ENCODE peak calls at places on chromosome 9, in four cellular contexts. U is suprapubic skin, V is heart left ventricle, W is tibial nerve. C is an unnamed sample.
A peak's percentile ranks its signal among the peaks of the same experiment; 100 is the strongest.

GRCh38 chr9:36637491-36638270 is 65.0 kb downstream of the MELK start:
- DNase-seq in U (no peak), V (no peak), W (no peak), C (no peak)

GRCh38 chr9:114163517-114163924 is 8.2 kb downstream of the COL27A1 start:
- DNase-seq in U (no peak), V (no peak), W (no peak), C (no peak)

GRCh38 chr9:127388037-127388855 is 8.7 kb upstream of the SLC2A8 start:
- DNase-seq in U (no peak), V (no peak), W (peak; percentile 39), C (no peak)

GRCh38 chr9:82531795-82532194 is 531.1 kb downstream of the RASEF start:
- DNase-seq in U (no peak), V (no peak), W (no peak), C (no peak)

GRCh38 chr9:20844916-20845315 is 160.9 kb downstream of the FOCAD start:
- DNase-seq in U (no peak), V (no peak), W (no peak), C (no peak)

GRCh38 chr9:91245432-91246313 is 116.0 kb downstream of the AUH start:
- DNase-seq in U (no peak), V (no peak), W (no peak), C (no peak)

GRCh38 chr9:131627326-131627845 is 82.1 kb downstream of the PRRT1B start:
- DNase-seq in U (no peak), V (no peak), W (no peak), C (no peak)

GRCh38 chr9:84697042-84697441 is 27.5 kb downstream of the NTRK2 start:
- DNase-seq in U (no peak), V (no peak), W (no peak), C (no peak)

GRCh38 chr9:12862596-12862995 is 87.8 kb downstream of the LURAP1L start:
- DNase-seq in U (no peak), V (no peak), W (no peak), C (no peak)

GRCh38 chr9:131656356-131657030 is 83.4 kb downstream of the RAPGEF1 start:
- DNase-seq in U (no peak), V (peak; percentile 79), W (peak; percentile 30), C (no peak)

GRCh38 chr9:79408200-79408599 is 163.6 kb upstream of the TLE4 start:
- DNase-seq in U (no peak), V (no peak), W (no peak), C (no peak)

GRCh38 chr9:107971241-107971640 is 481.7 kb upstream of the KLF4 start:
- DNase-seq in U (no peak), V (no peak), W (no peak), C (no peak)

GRCh38 chr9:131654857-131655577 is 84.9 kb downstream of the RAPGEF1 start:
- DNase-seq in U (no peak), V (no peak), W (no peak), C (no peak)

GRCh38 chr9:18543406-18543965 is 69.5 kb downstream of the ADAMTSL1 start:
- DNase-seq in U (no peak), V (no peak), W (no peak), C (no peak)

GRCh38 chr9:90830051-90830450 is 28.4 kb downstream of the SYK start:
- DNase-seq in U (no peak), V (no peak), W (no peak), C (no peak)

GRCh38 chr9:122368642-122369041 is 2.2 kb upstream of the PTGS1 start:
- DNase-seq in U (no peak), V (no peak), W (no peak), C (peak; percentile 36)

GRCh38 chr9:86099695-86100364 is 472 bp upstream of the GOLM1 start:
- DNase-seq in U (no peak), V (peak; percentile 28), W (no peak), C (no peak)

GRCh38 chr9:2138646-2139045 is 123.5 kb downstream of the SMARCA2 start:
- DNase-seq in U (no peak), V (no peak), W (no peak), C (no peak)

GRCh38 chr9:35903049-35903448 is 3.0 kb upstream of the HRCT1 start:
- DNase-seq in U (no peak), V (peak; percentile 44), W (no peak), C (no peak)

GRCh38 chr9:19720374-19720773 is 68.5 kb downstream of the SLC24A2 start:
- DNase-seq in U (no peak), V (no peak), W (no peak), C (no peak)

GRCh38 chr9:26292943-26293342 is 599.7 kb downstream of the CAAP1 start:
- DNase-seq in U (no peak), V (no peak), W (no peak), C (no peak)

GRCh38 chr9:110278080-110278707 is 21.9 kb upstream of the TXN start:
- DNase-seq in U (no peak), V (no peak), W (no peak), C (no peak)

GRCh38 chr9:91948061-91948422 is 2.0 kb downstream of the ROR2 start:
- DNase-seq in U (no peak), V (no peak), W (no peak), C (no peak)

GRCh38 chr9:95764920-95765319 is 110.6 kb upstream of the ERCC6L2 start:
- DNase-seq in U (no peak), V (no peak), W (no peak), C (no peak)

GRCh38 chr9:8287501-8287900 is 487.9 kb upstream of the DMAC1 start:
- DNase-seq in U (no peak), V (no peak), W (no peak), C (no peak)

GRCh38 chr9:109908459-109909390 is 128.7 kb downstream of the PALM2AKAP2 start:
- DNase-seq in U (no peak), V (no peak), W (no peak), C (no peak)

GRCh38 chr9:130849356-130849755 is 14.3 kb downstream of the ABL1 start:
- DNase-seq in U (no peak), V (no peak), W (no peak), C (no peak)

GRCh38 chr9:116383133-116383532 is 229.5 kb downstream of the PAPPA start:
- DNase-seq in U (no peak), V (no peak), W (no peak), C (no peak)

GRCh38 chr9:91817493-91818225 is 132.4 kb downstream of the ROR2 start:
- DNase-seq in U (no peak), V (no peak), W (no peak), C (no peak)

GRCh38 chr9:127980056-127980705 is 608 bp downstream of the EEIG1 start:
- DNase-seq in U (no peak), V (no peak), W (no peak), C (no peak)

GRCh38 chr9:98253563-98253962 is 1.9 kb downstream of the TBC1D2 start:
- DNase-seq in U (no peak), V (no peak), W (no peak), C (no peak)

GRCh38 chr9:113967380-113967779 is 91.3 kb downstream of the ZNF618 start:
- DNase-seq in U (no peak), V (no peak), W (no peak), C (no peak)

GRCh38 chr9:2261421-2262103 is 246.4 kb downstream of the SMARCA2 start:
- DNase-seq in U (no peak), V (no peak), W (no peak), C (no peak)

GRCh38 chr9:99221266-99221622 is 498 bp downstream of the ALG2 start:
- DNase-seq in U (no peak), V (no peak), W (no peak), C (no peak)

GRCh38 chr9:88802533-88802932 is 188.7 kb upstream of the S1PR3 start:
- DNase-seq in U (no peak), V (no peak), W (no peak), C (no peak)

GRCh38 chr9:96777539-96777864 is 385 bp downstream of the ZNF510 start:
- DNase-seq in U (no peak), V (no peak), W (no peak), C (no peak)

GRCh38 chr9:132739705-132740310 is 69.5 kb downstream of the GTF3C4 start:
- DNase-seq in U (no peak), V (no peak), W (no peak), C (no peak)
- TF ChIP-seq CTCF in U (no peak), V (no peak), W (no peak), C (no peak)

GRCh38 chr9:133914483-133915342 is 77.4 kb downstream of the VAV2 start:
- DNase-seq in U (no peak), V (no peak), W (no peak), C (no peak)
- TF ChIP-seq CTCF in U (no peak), V (no peak), W (no peak), C (no peak)

GRCh38 chr9:120299785-120300184 is 280.2 kb downstream of the CDK5RAP2 start:
- DNase-seq in U (no peak), V (no peak), W (no peak), C (no peak)
- TF ChIP-seq CTCF in U (no peak), V (no peak), W (no peak), C (no peak)

GRCh38 chr9:120820095-120820494 is 22.6 kb downstream of the PSMD5 start:
- DNase-seq in U (no peak), V (no peak), W (no peak), C (no peak)

DNA sequence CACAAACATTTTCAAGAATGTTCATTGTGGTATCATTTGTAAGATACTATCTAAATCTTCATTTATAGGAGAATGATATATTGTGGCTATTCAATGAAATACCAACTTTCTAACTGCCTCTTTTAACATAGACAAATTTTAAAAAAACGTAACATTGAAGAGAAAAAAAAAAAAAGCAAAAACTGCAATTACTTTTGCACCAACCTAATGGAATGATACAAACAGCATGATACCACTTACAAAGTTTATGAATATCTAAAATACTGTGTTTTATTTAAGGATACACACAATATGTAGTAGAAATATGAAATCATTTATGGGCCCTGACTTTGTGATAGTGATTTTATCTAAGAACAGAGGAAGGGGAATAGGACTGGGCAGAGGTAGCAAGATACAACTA is 24.1 kb downstream of the PSMD5 start:
- DNase-seq in U (no peak), V (no peak), W (no peak), C (no peak)
- TF ChIP-seq CTCF in U (no peak), V (no peak), W (no peak), C (no peak)

DNA sequence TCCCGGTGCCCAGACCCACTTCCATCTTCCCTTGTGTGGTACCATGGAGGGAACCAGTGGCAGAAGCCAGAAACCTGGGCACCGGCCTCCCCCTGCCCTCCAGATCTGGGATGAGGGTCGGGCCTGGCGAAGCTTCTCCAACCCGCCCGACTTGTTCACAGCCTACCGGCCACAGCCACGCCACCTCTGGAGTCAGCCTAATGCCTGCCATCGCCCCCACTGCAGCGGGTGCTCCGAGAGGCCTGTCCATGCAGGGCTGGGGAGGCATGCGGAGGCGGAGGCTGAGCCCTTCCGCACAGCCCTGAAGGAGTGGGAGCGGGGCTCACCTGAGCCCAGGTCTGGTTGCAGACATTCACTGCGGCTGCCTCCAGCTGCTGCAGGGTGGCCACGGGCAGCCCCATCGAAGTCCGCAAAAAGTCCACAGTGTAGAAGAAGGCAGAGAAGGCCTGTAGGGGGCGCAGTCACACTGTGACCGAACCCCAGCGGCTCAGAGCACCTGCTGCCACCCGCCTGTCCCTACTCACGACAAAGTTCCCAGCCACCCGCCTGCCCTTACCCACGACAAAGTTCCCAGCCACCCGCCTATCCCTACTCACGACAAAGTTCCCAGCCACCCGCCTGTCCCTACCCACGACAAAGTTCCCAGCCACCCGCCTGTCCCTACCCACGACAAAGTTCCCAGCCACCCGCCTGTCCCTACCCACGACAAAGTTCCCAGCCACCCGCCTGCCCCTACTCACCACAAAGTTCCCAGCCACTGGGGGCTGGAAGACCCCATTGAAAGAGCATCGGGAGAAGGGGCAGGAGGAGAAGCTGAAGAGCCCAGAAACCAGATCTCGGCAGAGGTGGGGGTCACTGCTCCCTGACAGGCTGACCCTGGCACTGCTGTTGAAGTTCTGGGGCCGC is 3.8 kb upstream of the NPDC1 start:
- DNase-seq in U (no peak), V (peak; percentile 67), W (no peak), C (no peak)
- TF ChIP-seq CTCF in U (peak; percentile 46), V (peak; percentile 65), W (peak; percentile 35), C (peak; percentile 77)

GRCh38 chr9:93380410-93381060 is 71.0 kb upstream of the FAM120A start:
- DNase-seq in U (no peak), V (no peak), W (no peak), C (no peak)
- TF ChIP-seq CTCF in U (no peak), V (no peak), W (no peak), C (peak; percentile 20)